ENCODE peak calls at places on chromosome 22, in four cellular contexts. A is K562, R is HepG2, H is GM12878. D is an unnamed sample.
A peak's percentile ranks its signal among the peaks of the same experiment; 100 is the strongest.

GRCh38 chr22:47601666-47602065 is 839.2 kb downstream of the TBC1D22A start:
- DNase-seq in A (no peak), R (no peak), H (no peak), D (no peak)

GRCh38 chr22:36862251-36863242 is 1.7 kb downstream of the NCF4 start:
- DNase-seq in A (no peak), R (no peak), H (peak; percentile 73), D (no peak)

GRCh38 chr22:23562186-23562585 is 17.9 kb downstream of the IGLL1 start:
- DNase-seq in A (no peak), R (no peak), H (no peak), D (no peak)

GRCh38 chr22:35154937-35155387 is 89.0 kb downstream of the ISX start:
- DNase-seq in A (peak; percentile 57), R (peak; percentile 56), H (no peak), D (peak; percentile 86)

GRCh38 chr22:36084717-36085116 is 56.1 kb upstream of the RBFOX2 start:
- DNase-seq in A (no peak), R (peak; percentile 7), H (no peak), D (no peak)

GRCh38 chr22:44828193-44828592 is 75.8 kb downstream of the ARHGAP8 start:
- DNase-seq in A (peak; percentile 69), R (no peak), H (no peak), D (peak; percentile 80)

GRCh38 chr22:44383071-44383575 is 70.4 kb upstream of the SHISAL1 start:
- DNase-seq in A (no peak), R (no peak), H (no peak), D (no peak)

GRCh38 chr22:26681395-26681821 is 24.0 kb downstream of the MIAT start:
- DNase-seq in A (no peak), R (no peak), H (no peak), D (peak; percentile 68)

GRCh38 chr22:20979243-20979809 is 2.8 kb upstream of the LZTR1 start:
- DNase-seq in A (peak; percentile 89), R (no peak), H (no peak), D (peak; percentile 95)
- TF ChIP-seq TCF7 in A (no peak), R (no peak), H (no peak), D (no peak)

GRCh38 chr22:22396741-22397291 is 111.7 kb downstream of the ZNF280B start:
- DNase-seq in A (peak; percentile 23), R (no peak), H (no peak), D (no peak)
- TF ChIP-seq ETV6 in A (no peak), R (no peak), H (no peak), D (no peak)

GRCh38 chr22:33162196-33162595 is 104.0 kb upstream of the SYN3 start:
- DNase-seq in A (no peak), R (no peak), H (no peak), D (no peak)

GRCh38 chr22:33167998-33168397 is 109.8 kb upstream of the SYN3 start:
- DNase-seq in A (no peak), R (no peak), H (no peak), D (no peak)

GRCh38 chr22:33163815-33164214 is 105.6 kb upstream of the SYN3 start:
- DNase-seq in A (no peak), R (no peak), H (no peak), D (no peak)

DNA sequence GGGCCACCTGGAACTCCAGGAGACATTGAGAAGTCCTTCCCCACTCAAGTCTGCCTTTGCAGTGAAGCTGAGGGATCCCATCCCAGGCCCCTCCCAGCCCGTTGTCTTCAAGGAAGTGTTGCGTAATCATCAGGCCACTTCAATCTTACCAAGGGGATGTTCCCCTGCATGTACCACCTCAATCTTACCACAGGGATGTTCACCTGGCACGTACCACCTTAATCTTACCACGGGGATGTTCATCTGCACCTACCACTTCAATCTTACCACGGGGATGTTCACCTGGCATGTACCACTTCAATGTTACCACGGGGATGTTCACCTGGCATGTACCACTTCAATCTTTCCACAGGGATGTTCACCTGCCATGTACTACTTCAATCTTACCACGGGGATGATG is 108.0 kb upstream of the SYN3 start:
- DNase-seq in A (no peak), R (no peak), H (no peak), D (peak; percentile 15)
- TF ChIP-seq TCF7 in A (no peak), R (no peak), H (no peak), D (no peak)

GRCh38 chr22:33274214-33274828 is 216.1 kb upstream of the SYN3 start:
- DNase-seq in A (peak; percentile 35), R (peak; percentile 27), H (no peak), D (peak; percentile 73)
- TF ChIP-seq ETV6 in A (no peak), R (no peak), H (no peak), D (no peak)

GRCh38 chr22:25019427-25020184 is 67.1 kb downstream of the KIAA1671 start:
- DNase-seq in A (no peak), R (no peak), H (no peak), D (no peak)
- TF ChIP-seq TCF7 in A (no peak), R (no peak), H (no peak), D (no peak)

GRCh38 chr22:30206964-30207363 is 39.6 kb downstream of the LIF start:
- DNase-seq in A (no peak), R (peak; percentile 85), H (no peak), D (peak; percentile 71)
- TF ChIP-seq ETV6 in A (no peak), R (no peak), H (no peak), D (no peak)

GRCh38 chr22:20602589-20603164 is 95.3 kb downstream of the MED15 start:
- DNase-seq in A (no peak), R (no peak), H (no peak), D (no peak)
- TF ChIP-seq TCF7 in A (peak; percentile 53), R (no peak), H (no peak), D (no peak)

DNA sequence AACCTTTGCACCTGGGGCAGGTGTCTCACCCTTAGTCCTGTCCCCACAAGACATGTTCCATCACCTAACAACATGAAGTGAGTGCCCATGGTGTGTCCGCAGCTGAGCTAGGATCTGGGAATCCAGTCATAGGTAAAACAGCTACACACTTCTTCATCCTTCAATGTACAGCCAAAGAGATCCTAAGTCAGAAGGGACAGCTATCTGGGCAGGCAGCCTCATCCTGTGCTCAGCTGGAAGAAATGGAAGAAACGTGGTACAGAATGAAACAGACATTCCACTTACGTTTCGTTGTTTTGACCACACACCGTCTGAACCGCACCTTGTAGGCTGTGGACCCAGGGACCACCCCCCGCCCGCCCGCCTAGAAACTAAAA is 30.8 kb downstream of the PDGFB start:
- DNase-seq in A (no peak), R (no peak), H (no peak), D (no peak)
- TF ChIP-seq ETV6 in A (no peak), R (no peak), H (no peak), D (no peak)

D was measured in WTC11.